ENCODE peak calls at places on chromosomes 12 and 14, in four cellular contexts. P, M, A and O are unnamed samples.

GRCh38 chr12:112282920-112283319 is 99.3 kb downstream of the HECTD4 start:
- DNase-seq in P (no peak), M (no peak), A (no peak), O (no peak)

GRCh38 chr12:92987362-92987761 is 58.3 kb upstream of the EEA1 start:
- DNase-seq in P (no peak), M (peak), A (no peak), O (peak)

GRCh38 chr12:125412506-125412905 is 347.3 kb downstream of the AACS start:
- DNase-seq in P (no peak), M (no peak), A (no peak), O (no peak)

GRCh38 chr12:96889273-96889933 is 17.7 kb upstream of the NEDD1 start:
- DNase-seq in P (no peak), M (no peak), A (no peak), O (no peak)

GRCh38 chr12:2673966-2674810 is 120.6 kb upstream of the FKBP4 start:
- DNase-seq in P (no peak), M (peak), A (no peak), O (no peak)

GRCh38 chr12:30923057-30923456 is 3.5 kb upstream of the TSPAN11 start:
- DNase-seq in P (no peak), M (no peak), A (no peak), O (no peak)

GRCh38 chr12:78229491-78230209 is 399.0 kb downstream of the NAV3 start:
- DNase-seq in P (peak), M (peak), A (peak), O (peak)

GRCh38 chr14:105700622-105701288 is 174.4 kb downstream of the TMEM121 start:
- DNase-seq in P (no peak), M (no peak), A (peak), O (no peak)

GRCh38 chr14:102295301-102295700 is 9.7 kb downstream of the MOK start:
- DNase-seq in P (no peak), M (no peak), A (no peak), O (no peak)

GRCh38 chr12:12714276-12715001 is 2.7 kb upstream of the CDKN1B start:
- DNase-seq in P (no peak), M (peak), A (no peak), O (peak)

GRCh38 chr12:219891-220352 is 6.0 kb upstream of the SLC6A12 start:
- DNase-seq in P (peak), M (peak), A (no peak), O (peak)

GRCh38 chr14:39174560-39175444 is at the start of gene PNN:
- DNase-seq in P (peak), M (peak), A (peak), O (peak)

GRCh38 chr12:88638956-88639355 is 58.7 kb upstream of the KITLG start:
- DNase-seq in P (no peak), M (no peak), A (no peak), O (peak)

GRCh38 chr14:77590845-77591506 is 25.5 kb downstream of the SPTLC2 start:
- DNase-seq in P (no peak), M (no peak), A (no peak), O (peak)

GRCh38 chr14:64769096-64770020 is 65.1 kb downstream of the PLEKHG3 start:
- DNase-seq in P (no peak), M (no peak), A (no peak), O (no peak)

GRCh38 chr14:35558680-35559079 is 24.7 kb downstream of the INSM2 start:
- DNase-seq in P (no peak), M (no peak), A (no peak), O (no peak)

GRCh38 chr14:22339277-22339676 is 249.7 kb downstream of the DAD1 start:
- DNase-seq in P (no peak), M (peak), A (no peak), O (no peak)

GRCh38 chr14:105702275-105702817 is 176.0 kb downstream of the TMEM121 start:
- DNase-seq in P (no peak), M (no peak), A (no peak), O (no peak)

GRCh38 chr12:5073838-5074237 is 30.2 kb downstream of the KCNA5 start:
- DNase-seq in P (no peak), M (peak), A (no peak), O (no peak)

GRCh38 chr12:44750468-44750867 is 125.6 kb downstream of the NELL2 start:
- DNase-seq in P (no peak), M (no peak), A (no peak), O (no peak)

GRCh38 chr12:54195736-54196347 is 7.1 kb upstream of the SMUG1 start:
- DNase-seq in P (peak), M (peak), A (no peak), O (peak)

GRCh38 chr12:111807232-111807631 is 34.8 kb upstream of the MAPKAPK5 start:
- DNase-seq in P (no peak), M (no peak), A (no peak), O (no peak)

GRCh38 chr12:120849765-120850164 is 54.4 kb downstream of the SPPL3 start:
- DNase-seq in P (no peak), M (no peak), A (no peak), O (no peak)

GRCh38 chr12:7101047-7101693 is 7.8 kb downstream of the C1RL start:
- DNase-seq in P (no peak), M (no peak), A (no peak), O (no peak)

GRCh38 chr12:95994476-95994875 is 1.7 kb downstream of the HAL start:
- DNase-seq in P (no peak), M (no peak), A (no peak), O (no peak)

GRCh38 chr12:116673713-116674112 is 64.2 kb downstream of the SPRING1 start:
- DNase-seq in P (no peak), M (peak), A (no peak), O (no peak)

GRCh38 chr12:131046813-131047788 is 93.4 kb downstream of the ADGRD1 start:
- DNase-seq in P (no peak), M (peak), A (no peak), O (peak)

GRCh38 chr14:74488788-74489397 is 4.2 kb downstream of the NPC2 start:
- DNase-seq in P (no peak), M (no peak), A (no peak), O (no peak)

GRCh38 chr12:48810817-48811453 is 7.4 kb upstream of the CACNB3 start:
- DNase-seq in P (no peak), M (no peak), A (no peak), O (no peak)

GRCh38 chr12:75889214-75889613 is 142.4 kb downstream of the PHLDA1 start:
- DNase-seq in P (no peak), M (no peak), A (no peak), O (no peak)

GRCh38 chr12:115470977-115471376 is 787.0 kb upstream of the TBX3 start:
- DNase-seq in P (no peak), M (no peak), A (no peak), O (no peak)

GRCh38 chr12:3816266-3816665 is 56.9 kb downstream of the PARP11 start:
- DNase-seq in P (no peak), M (no peak), A (no peak), O (no peak)

GRCh38 chr12:108772247-108772646 is 40.9 kb upstream of the CORO1C start:
- DNase-seq in P (peak), M (peak), A (peak), O (no peak)

GRCh38 chr14:65359503-65359902 is 53.0 kb upstream of the FUT8 start:
- DNase-seq in P (no peak), M (no peak), A (no peak), O (no peak)

GRCh38 chr12:110704750-110705149 is 15.8 kb upstream of the HVCN1 start:
- DNase-seq in P (no peak), M (no peak), A (no peak), O (no peak)

GRCh38 chr12:22624908-22625646 is at the start of gene ETNK1:
- DNase-seq in P (peak), M (peak), A (peak), O (peak)

GRCh38 chr12:22624573-22624907 is 431 bp upstream of the ETNK1 start:
- DNase-seq in P (no peak), M (no peak), A (no peak), O (no peak)

GRCh38 chr12:22627351-22627750 is 2.4 kb downstream of the ETNK1 start:
- DNase-seq in P (no peak), M (peak), A (no peak), O (no peak)

GRCh38 chr12:22626429-22626828 is 1.5 kb downstream of the ETNK1 start:
- DNase-seq in P (peak), M (peak), A (peak), O (no peak)

GRCh38 chr12:22625671-22626251 is 790 bp downstream of the ETNK1 start:
- DNase-seq in P (peak), M (peak), A (peak), O (peak)
- TF ChIP-seq SPI1 in P (no peak), M (no peak), A (peak), O (no peak)

GRCh38 chr14:99727096-99727870 is 43.2 kb downstream of the CYP46A1 start:
- DNase-seq in P (no peak), M (no peak), A (no peak), O (no peak)
- TF ChIP-seq SPI1 in P (no peak), M (no peak), A (no peak), O (no peak)

DNA sequence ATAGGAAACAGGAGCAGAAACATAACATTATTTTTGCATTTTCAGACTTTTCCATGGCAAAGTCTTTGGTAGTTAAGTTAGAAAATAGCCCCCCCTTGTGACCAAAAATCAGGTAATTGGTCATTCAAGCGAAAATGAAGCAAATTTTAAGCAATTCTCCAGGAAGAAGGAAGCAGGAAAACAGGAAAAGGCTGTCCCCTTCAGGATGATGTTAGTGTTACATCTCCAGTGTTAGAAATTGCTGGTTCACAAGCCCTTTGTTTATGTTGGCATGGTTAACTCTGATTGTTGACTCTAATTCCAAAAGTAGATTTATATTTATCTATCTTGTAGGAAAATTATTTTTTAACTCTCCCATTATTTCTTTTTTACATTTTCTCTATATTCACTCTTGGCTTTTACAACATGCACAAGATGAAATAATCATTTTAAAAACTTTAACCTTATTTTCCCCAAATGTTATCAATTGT is 18.8 kb upstream of the GAS2L3 start:
- DNase-seq in P (no peak), M (peak), A (no peak), O (peak)
- TF ChIP-seq SPI1 in P (no peak), M (no peak), A (no peak), O (no peak)

DNA sequence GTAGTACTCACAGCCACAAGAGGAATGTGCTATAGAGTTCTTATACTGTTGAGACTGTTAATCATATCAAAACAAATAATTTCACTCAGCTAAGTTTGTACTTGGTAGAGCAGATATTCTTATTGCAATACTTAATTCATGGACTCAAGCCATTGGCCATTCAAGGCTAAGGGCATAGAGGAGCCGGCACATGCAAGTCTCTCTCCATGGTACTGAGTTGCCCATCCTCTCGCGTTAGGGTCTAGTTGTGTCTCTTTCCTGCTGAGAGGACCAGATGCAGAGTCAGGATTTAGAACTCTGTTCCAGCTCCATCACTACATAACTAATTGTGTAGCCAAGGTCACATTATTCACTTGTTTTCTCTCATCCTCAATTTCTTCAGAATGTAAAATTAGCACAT is 14.4 kb upstream of the TUNAR start:
- DNase-seq in P (no peak), M (no peak), A (no peak), O (no peak)
- TF ChIP-seq SPI1 in P (no peak), M (no peak), A (no peak), O (no peak)